ENCODE peak calls at places on chromosomes 1 and 21, in seven cellular contexts. I, R, O, Y, L, Z and N are unnamed samples. For H3K9me3, the result is how much of the 10 kb centered on the place peaks cover.

GRCh38 chr1:12407050-12407961 is 177.5 kb downstream of the VPS13D start:
- DNase-seq in O (peak), R (no peak), Z (no peak), Y (peak), I (no peak), L (peak), N (peak)

GRCh38 chr1:190474587-190475305 is 2.9 kb downstream of the BRINP3 start:
- DNase-seq in I (no peak), Z (no peak), L (no peak), R (peak), Y (no peak), O (no peak), N (peak)

GRCh38 chr1:235861857-235862256 is 4.8 kb downstream of the LYST start:
- DNase-seq in O (no peak), I (no peak), Z (no peak), Y (no peak), R (no peak), L (no peak), N (no peak)

GRCh38 chr1:39900662-39901485 is 843 bp downstream of the MYCL start:
- DNase-seq in I (no peak), Y (peak), R (peak), Z (peak), O (no peak), L (peak), N (peak)

GRCh38 chr1:230715510-230715909 is 1.6 kb upstream of the AGT start:
- DNase-seq in O (no peak), Z (no peak), R (no peak), Y (no peak), L (no peak), I (no peak), N (no peak)

GRCh38 chr1:162028726-162029125 is 5.1 kb upstream of the OLFML2B start:
- DNase-seq in I (no peak), L (no peak), Z (no peak), O (no peak), Y (no peak), R (no peak), N (no peak)

GRCh38 chr1:20725189-20726106 is 7.1 kb downstream of the SH2D5 start:
- DNase-seq in R (no peak), O (no peak), L (peak), Z (no peak), Y (peak), I (no peak), N (no peak)

GRCh38 chr1:206690516-206690915 is 5.8 kb downstream of the MAPKAPK2 start:
- DNase-seq in R (no peak), I (no peak), O (no peak), Z (no peak), L (no peak), Y (no peak), N (no peak)

GRCh38 chr1:94958081-94958480 is 31.2 kb upstream of the CNN3 start:
- DNase-seq in O (no peak), I (no peak), L (no peak), Z (no peak), R (no peak), Y (no peak), N (no peak)

GRCh38 chr1:91803847-91804545 is 82.0 kb downstream of the TGFBR3 start:
- DNase-seq in O (no peak), R (no peak), L (peak), I (peak), Z (peak), Y (no peak), N (no peak)

GRCh38 chr21:44920694-44921604 is at the start of gene ITGB2:
- DNase-seq in I (peak), O (no peak), Z (no peak), R (no peak), Y (no peak), L (no peak), N (no peak)

GRCh38 chr1:114078116-114078515 is 75.6 kb downstream of the SYT6 start:
- DNase-seq in Z (no peak), Y (no peak), I (no peak), O (no peak), L (no peak), R (no peak), N (no peak)

GRCh38 chr1:155226910-155227260 is 18.4 kb downstream of the MTX1 start:
- DNase-seq in Y (peak), R (peak), I (peak), L (peak), O (no peak), Z (peak), N (peak)

GRCh38 chr1:31216016-31216415 is 23.7 kb downstream of the NKAIN1 start:
- DNase-seq in O (no peak), Z (no peak), Y (peak), I (no peak), R (peak), L (no peak), N (peak)

GRCh38 chr1:56539403-56539802 is 40.0 kb downstream of the PLPP3 start:
- DNase-seq in Y (no peak), Z (no peak), O (no peak), I (no peak), R (no peak), L (no peak), N (no peak)

GRCh38 chr1:204915856-204916485 is 45.3 kb downstream of the NFASC start:
- DNase-seq in R (no peak), L (peak), O (no peak), I (no peak), Z (no peak), Y (no peak), N (no peak)

GRCh38 chr1:230066466-230067404 is at the start of gene GALNT2:
- DNase-seq in Y (peak), O (peak), R (peak), Z (peak), I (peak), L (peak), N (peak)

GRCh38 chr1:8006037-8006963 is 19.8 kb downstream of the ERRFI1 start:
- DNase-seq in R (no peak), Z (no peak), Y (no peak), O (no peak), I (no peak), L (peak), N (no peak)

GRCh38 chr1:69567847-69568434 is at the start of gene LRRC7:
- DNase-seq in R (peak), I (no peak), O (no peak), Z (peak), Y (peak), L (no peak), N (peak)

GRCh38 chr1:247748041-247748440 is at the start of gene OR14A2:
- DNase-seq in Z (no peak), I (no peak), O (no peak), Y (no peak), R (no peak), L (no peak), N (no peak)

GRCh38 chr1:182093781-182094180 is 32.3 kb upstream of the ZNF648 start:
- DNase-seq in O (no peak), I (no peak), Y (no peak), Z (no peak), L (no peak), R (no peak), N (no peak)

GRCh38 chr1:68384321-68384813 is 65.4 kb downstream of the RPE65 start:
- DNase-seq in I (no peak), R (no peak), Y (no peak), L (peak), Z (no peak), O (peak), N (peak)

GRCh38 chr21:39153842-39154241 is 29.4 kb downstream of the PSMG1 start:
- DNase-seq in O (no peak), Z (no peak), L (peak), Y (no peak), I (no peak), R (no peak), N (no peak)

GRCh38 chr1:90959352-90960206 is 62.3 kb downstream of the ZNF644 start:
- DNase-seq in I (no peak), O (no peak), Y (no peak), R (no peak), Z (no peak), L (peak), N (peak)

DNA sequence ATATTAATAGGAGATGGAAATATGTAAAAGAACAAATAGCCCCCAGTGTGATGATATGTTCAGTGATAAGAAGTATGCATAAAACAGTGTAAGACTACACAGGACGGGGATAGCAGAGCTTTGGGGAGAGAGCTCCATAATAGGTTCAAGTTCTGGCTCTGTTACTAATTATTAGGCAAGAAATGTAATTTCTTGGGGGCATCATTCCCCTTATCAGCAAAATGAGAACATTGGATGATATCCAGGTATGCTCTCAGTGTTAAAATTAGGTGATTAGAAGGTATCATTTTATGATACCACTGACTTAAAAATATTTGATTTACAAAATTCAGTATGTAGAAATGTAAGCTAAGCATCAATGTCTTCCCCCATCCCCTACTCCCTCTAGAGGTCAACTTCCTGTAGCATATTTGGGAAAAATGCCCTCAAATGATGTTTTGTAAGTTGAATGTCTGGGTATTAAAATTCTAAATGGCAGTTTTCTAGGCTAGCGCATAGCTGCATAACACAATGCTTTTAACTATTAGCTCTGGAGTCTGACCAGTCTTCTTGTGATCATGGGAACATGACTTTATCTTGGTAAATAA is 585.7 kb upstream of the CAMK1G start:
- DNase-seq in Y (peak), Z (no peak), L (peak), I (no peak), R (no peak), O (no peak), N (peak)
- TF ChIP-seq EZH2phosphoT487 in Y (no peak), Z (no peak), L (no peak), I (no peak), R (no peak), O (no peak), N (no peak)

GRCh38 chr1:14769486-14770274 is 171.2 kb downstream of the KAZN start:
- DNase-seq in O (no peak), R (no peak), Z (no peak), L (no peak), I (no peak), Y (no peak), N (no peak)
- TF ChIP-seq CTCF in O (peak), R (peak), Z (peak), L (no peak), I (peak), Y (peak), N (no peak)

DNA sequence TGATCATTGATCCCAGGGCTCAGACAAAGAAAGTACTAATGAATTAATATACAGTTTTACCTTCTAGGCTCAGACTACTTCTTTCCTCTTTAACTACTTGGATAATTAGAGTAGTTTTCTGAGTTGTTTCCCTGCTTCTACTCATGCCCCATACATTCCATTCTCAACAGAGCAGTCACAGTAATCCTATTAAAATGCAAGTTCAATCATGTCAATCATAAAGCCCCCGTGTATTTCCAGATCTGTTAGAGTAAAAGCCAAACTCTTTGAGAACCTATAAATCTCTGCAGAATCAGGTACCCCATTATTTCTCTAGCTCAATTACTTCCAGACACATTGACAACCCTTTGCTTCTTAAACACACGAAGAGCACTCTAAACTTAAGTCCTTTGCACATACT is 242.1 kb upstream of the PRMT6 start:
- DNase-seq in R (no peak), L (no peak), Z (no peak), Y (no peak), O (no peak), I (no peak), N (no peak)
- H3K9me3 ChIP-seq in R (under half), L (under half), Z (under half), Y (under half), O (under half), I (under half), N (under half)

DNA sequence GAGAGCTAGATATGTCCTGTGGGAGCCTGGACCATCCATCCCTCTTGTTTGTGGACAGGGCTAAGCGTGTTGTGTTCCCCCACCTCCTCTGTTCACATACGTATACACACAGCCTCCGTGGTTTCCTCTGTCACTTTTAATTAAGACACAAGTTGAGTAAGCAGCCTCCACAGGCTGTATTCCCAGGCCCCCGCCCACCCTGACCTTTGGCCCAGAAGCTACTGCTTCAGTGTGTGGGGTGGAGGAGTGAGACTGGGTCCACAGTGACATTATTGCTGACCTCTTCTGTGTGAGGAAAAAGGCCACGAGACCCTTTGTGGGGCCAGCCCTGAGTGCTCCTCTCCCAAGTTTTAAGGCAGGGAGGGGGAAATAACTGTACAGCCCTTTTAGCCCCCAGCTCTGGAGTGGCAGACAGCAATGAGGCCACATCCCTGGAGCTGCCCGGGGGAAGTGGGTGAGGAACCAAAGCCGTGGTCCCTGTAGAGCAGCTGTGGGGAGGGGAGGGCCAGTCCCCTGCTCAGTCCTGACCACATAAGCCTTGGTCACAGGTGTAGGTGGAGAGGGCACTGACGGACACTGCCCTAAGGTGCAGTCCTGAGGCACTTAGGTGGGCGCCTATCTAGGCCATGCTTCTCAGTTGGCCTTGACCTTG is 4.4 kb downstream of the ELOVL1 start:
- DNase-seq in O (no peak), R (no peak), Y (no peak), I (peak), Z (no peak), L (no peak), N (no peak)
- TF ChIP-seq EZH2phosphoT487 in O (no peak), R (no peak), Y (no peak), I (no peak), Z (no peak), L (no peak), N (no peak)

DNA sequence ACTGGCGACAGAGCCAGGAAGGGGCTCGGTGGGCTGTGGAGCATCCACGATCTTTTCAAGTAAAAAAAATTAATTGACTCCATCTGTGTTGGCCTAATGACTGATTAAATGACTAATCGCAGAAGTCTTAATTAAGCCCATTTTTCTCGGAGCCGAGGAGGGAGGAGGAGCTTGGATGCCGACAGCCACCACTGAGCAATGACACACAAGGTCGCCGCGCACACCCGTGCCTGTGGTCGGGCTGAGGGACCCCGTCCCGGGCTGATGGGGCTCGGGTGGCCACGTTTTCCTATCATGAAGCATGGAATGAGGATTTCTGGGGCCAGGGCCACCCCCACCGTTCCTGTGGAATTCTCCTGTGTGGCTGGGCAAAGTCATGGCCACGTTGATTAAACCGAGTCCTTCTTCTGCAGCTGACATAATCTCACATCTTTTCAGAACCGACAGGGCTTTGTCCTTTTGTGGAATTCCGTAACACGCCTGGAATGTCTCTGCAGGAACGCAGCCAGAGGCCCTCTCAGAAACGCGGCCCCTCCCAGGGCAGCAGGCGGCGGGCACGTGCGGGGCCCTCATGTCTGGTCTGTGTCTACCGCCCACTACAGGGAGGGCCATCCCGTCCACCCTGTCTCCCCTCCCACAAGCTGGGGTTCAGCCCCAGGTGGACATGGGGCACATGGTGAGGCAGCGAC is 60.7 kb downstream of the MORN1 start:
- DNase-seq in Y (no peak), O (no peak), Z (no peak), R (no peak), I (no peak), L (no peak), N (peak)
- TF ChIP-seq CTCF in Y (no peak), O (no peak), Z (no peak), R (no peak), I (no peak), L (no peak), N (no peak)

GRCh38 chr21:28266061-28266460 is 726.6 kb downstream of the LTN1 start:
- DNase-seq in O (no peak), R (no peak), Y (no peak), L (peak), Z (no peak), I (no peak), N (no peak)

GRCh38 chr21:28272272-28272992 is 720.2 kb downstream of the LTN1 start:
- DNase-seq in Z (peak), O (no peak), L (no peak), Y (no peak), R (no peak), I (no peak), N (no peak)

GRCh38 chr21:28269173-28269572 is 723.5 kb downstream of the LTN1 start:
- DNase-seq in I (no peak), R (no peak), O (no peak), L (no peak), Y (peak), Z (no peak), N (no peak)

GRCh38 chr21:28267449-28267848 is 725.2 kb downstream of the LTN1 start:
- DNase-seq in O (no peak), R (no peak), Y (no peak), L (peak), Z (no peak), I (no peak), N (no peak)

DNA sequence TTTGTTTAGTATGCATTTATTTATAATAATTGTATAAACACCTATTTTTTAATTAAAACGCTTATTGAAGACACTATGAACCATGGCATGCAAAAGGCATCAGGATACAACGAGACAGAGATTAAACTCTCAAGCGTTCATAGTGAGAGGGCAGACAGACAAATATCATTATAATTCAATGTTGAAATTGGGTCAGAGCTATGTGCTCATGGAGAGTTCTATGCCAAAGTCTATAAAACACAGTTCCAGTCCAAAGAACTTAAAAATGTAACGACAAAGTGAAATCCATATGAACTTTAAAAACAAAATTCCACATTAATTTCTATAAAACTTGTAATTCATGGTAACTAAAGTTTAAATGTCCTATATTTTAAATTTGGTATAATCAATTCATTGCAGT is 724.0 kb downstream of the LTN1 start:
- DNase-seq in O (no peak), L (no peak), I (no peak), R (no peak), Z (no peak), Y (no peak), N (no peak)
- H3K9me3 ChIP-seq in O (under half), L (under half), I (under half), R (under half), Z (under half), Y (under half), N (under half)

GRCh38 chr1:213675043-213675442 is 312.7 kb upstream of the PROX1 start:
- DNase-seq in Z (no peak), I (no peak), O (no peak), Y (no peak), R (no peak), L (no peak), N (peak)
- TF ChIP-seq EZH2phosphoT487 in Z (no peak), I (no peak), O (no peak), Y (no peak), R (no peak), L (no peak), N (peak)

DNA sequence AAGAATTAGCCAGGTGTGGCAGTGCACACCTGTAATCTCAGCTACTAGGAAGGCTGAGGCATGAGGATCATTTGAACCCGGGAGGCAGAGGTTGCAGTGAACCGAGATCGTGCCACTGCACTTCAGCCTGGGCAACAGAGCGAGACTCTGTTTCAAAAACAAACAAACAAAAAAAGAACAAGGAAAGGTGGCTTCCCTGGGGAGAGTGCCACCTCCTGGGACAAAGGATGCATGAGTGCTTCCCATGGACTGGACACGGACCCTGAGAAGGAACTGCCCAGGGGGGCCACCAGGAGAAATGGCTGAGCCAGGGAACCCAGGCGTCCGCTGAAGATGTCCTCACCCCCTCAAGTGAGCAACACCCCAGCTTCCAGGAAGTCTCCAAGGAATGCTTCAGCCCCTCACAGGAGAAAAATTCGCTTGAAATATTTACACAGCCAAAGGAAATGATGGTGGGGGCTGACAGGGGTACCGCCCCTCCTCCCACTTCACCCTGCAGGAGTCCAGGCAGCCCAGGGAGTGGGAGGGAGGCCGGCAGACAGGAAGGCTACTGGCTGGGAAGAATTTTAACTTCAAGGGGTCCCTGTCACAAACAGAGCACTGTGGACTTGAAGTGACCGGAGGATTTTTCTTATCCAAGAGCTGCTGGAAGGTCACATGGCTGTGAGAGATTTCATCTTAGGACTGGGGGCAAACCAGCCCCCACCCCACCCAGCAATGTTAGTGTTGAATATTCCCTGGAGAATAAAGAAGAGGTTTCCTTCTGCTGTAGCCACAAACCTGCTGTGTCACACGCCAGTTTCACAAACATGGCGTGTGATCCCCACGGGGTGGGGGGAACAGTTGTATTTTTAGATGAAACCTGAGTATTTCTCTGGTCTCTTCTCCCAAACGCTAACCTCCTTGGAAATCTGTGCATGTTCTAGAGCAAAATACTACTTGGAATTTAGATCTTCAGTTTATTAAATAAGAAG is 90.8 kb upstream of the SLC25A33 start:
- DNase-seq in Y (peak), L (no peak), Z (no peak), I (no peak), R (no peak), O (no peak), N (no peak)
- TF ChIP-seq CTCF in Y (no peak), L (peak), Z (no peak), I (peak), R (no peak), O (peak), N (peak)

GRCh38 chr1:71135571-71135970 is 54.7 kb upstream of the ZRANB2 start:
- DNase-seq in L (no peak), I (no peak), Z (no peak), R (no peak), Y (no peak), O (no peak), N (no peak)
- H3K9me3 ChIP-seq in L (under half), I (under half), Z (under half), R (under half), Y (under half), O (under half), N (under half)